ENCODE peak calls at places on chromosomes 12 and 14, in eight cellular contexts. N is RWPE1; V is activated CD4-positive, alpha-beta T cell treated with anti-CD3 and anti-CD28 coated beads, Interleukin-2, amount 50 U/mL, for 48 hours; E is AG20443; S is HFFc6; D is iPS-NIHi11; Z is ecto neural progenitor cell; Q is T1000. W is an unnamed sample.

GRCh38 chr14:50529288-50530179 is 2.8 kb downstream of the MAP4K5 start:
- DNase-seq in N (no peak), V (no peak), E (no peak), S (no peak), D (no peak), Z (no peak), Q (no peak), W (no peak)

GRCh38 chr14:67857778-67858350 is 38.3 kb downstream of the RAD51B start:
- DNase-seq in N (no peak), V (no peak), E (no peak), S (no peak), D (no peak), Z (no peak), Q (no peak), W (no peak)

GRCh38 chr14:69547701-69548348 is 26.8 kb downstream of the CCDC177 start:
- DNase-seq in N (no peak), V (peak), E (peak), S (no peak), D (peak), Z (peak), Q (no peak), W (peak)

GRCh38 chr12:12798480-12798879 is 13.0 kb downstream of the APOLD1 start:
- DNase-seq in N (no peak), V (no peak), E (no peak), S (no peak), D (no peak), Z (no peak), Q (no peak), W (no peak)

GRCh38 chr12:116551952-116552749 is 7.0 kb upstream of the MAP1LC3B2 start:
- DNase-seq in N (peak), V (no peak), E (peak), S (peak), D (no peak), Z (no peak), Q (no peak), W (no peak)

GRCh38 chr12:92271341-92271740 is 125.7 kb upstream of the BTG1 start:
- DNase-seq in N (no peak), V (no peak), E (no peak), S (no peak), D (no peak), Z (no peak), Q (no peak), W (no peak)

GRCh38 chr14:53531151-53531550 is 378.0 kb upstream of the DDHD1 start:
- DNase-seq in N (no peak), V (no peak), E (no peak), S (no peak), D (no peak), Z (no peak), Q (no peak), W (no peak)

GRCh38 chr14:101733211-101733610 is 28.3 kb upstream of the PPP2R5C start:
- DNase-seq in N (no peak), V (no peak), E (no peak), S (peak), D (no peak), Z (peak), Q (peak), W (peak)

GRCh38 chr12:53465679-53466078 is 13.8 kb downstream of the PCBP2 start:
- DNase-seq in N (no peak), V (no peak), E (no peak), S (no peak), D (no peak), Z (no peak), Q (no peak), W (no peak)

GRCh38 chr14:24256960-24257359 is 6.0 kb downstream of the TGM1 start:
- DNase-seq in N (no peak), V (no peak), E (peak), S (no peak), D (no peak), Z (no peak), Q (no peak), W (no peak)

GRCh38 chr12:122888232-122888752 is 7.6 kb downstream of the VPS37B start:
- DNase-seq in N (peak), V (no peak), E (no peak), S (no peak), D (peak), Z (no peak), Q (no peak), W (no peak)

GRCh38 chr12:82910246-82910893 is 223.7 kb downstream of the TMTC2 start:
- DNase-seq in N (no peak), V (no peak), E (no peak), S (no peak), D (no peak), Z (peak), Q (no peak), W (no peak)

GRCh38 chr14:89418452-89418851 is 1.4 kb upstream of the FOXN3 start:
- DNase-seq in N (no peak), V (no peak), E (no peak), S (no peak), D (no peak), Z (no peak), Q (no peak), W (no peak)

GRCh38 chr12:53205747-53206146 is 1.3 kb downstream of the ITGB7 start:
- DNase-seq in N (peak), V (peak), E (peak), S (peak), D (no peak), Z (no peak), Q (peak), W (peak)

GRCh38 chr12:71792599-71792998 is 37.9 kb downstream of the RAB21 start:
- DNase-seq in N (no peak), V (no peak), E (no peak), S (no peak), D (no peak), Z (no peak), Q (no peak), W (no peak)

GRCh38 chr12:92533280-92533890 is 169.4 kb upstream of the PLEKHG7 start:
- DNase-seq in N (no peak), V (no peak), E (no peak), S (no peak), D (no peak), Z (no peak), Q (no peak), W (no peak)

GRCh38 chr14:68508581-68508980 is 284.3 kb downstream of the ZFP36L1 start:
- DNase-seq in N (no peak), V (no peak), E (no peak), S (no peak), D (no peak), Z (peak), Q (no peak), W (no peak)

GRCh38 chr14:24307575-24308341 is at the start of gene CIDEB:
- DNase-seq in N (peak), V (peak), E (peak), S (peak), D (peak), Z (peak), Q (peak), W (peak)

GRCh38 chr12:81588609-81589008 is 170.5 kb downstream of the PPFIA2 start:
- DNase-seq in N (no peak), V (no peak), E (no peak), S (no peak), D (no peak), Z (no peak), Q (no peak), W (no peak)

GRCh38 chr12:93762059-93762719 is 85.0 kb downstream of the CRADD start:
- DNase-seq in N (no peak), V (no peak), E (peak), S (no peak), D (no peak), Z (no peak), Q (no peak), W (peak)

GRCh38 chr12:96233941-96234461 is 39.8 kb downstream of the ELK3 start:
- DNase-seq in N (peak), V (no peak), E (peak), S (peak), D (no peak), Z (no peak), Q (peak), W (peak)

GRCh38 chr12:3743803-3744202 is 9.1 kb downstream of the CRACR2A start:
- DNase-seq in N (no peak), V (peak), E (peak), S (no peak), D (no peak), Z (no peak), Q (no peak), W (peak)

GRCh38 chr14:67734675-67735074 is 33.0 kb downstream of the RDH12 start:
- DNase-seq in N (no peak), V (no peak), E (peak), S (peak), D (peak), Z (no peak), Q (no peak), W (peak)

GRCh38 chr12:15988983-15989382 is 77.9 kb downstream of the DERA start:
- DNase-seq in N (no peak), V (no peak), E (no peak), S (no peak), D (no peak), Z (no peak), Q (no peak), W (no peak)

GRCh38 chr12:110794623-110795280 is 52.0 kb upstream of the CCDC63 start:
- DNase-seq in N (no peak), V (no peak), E (peak), S (no peak), D (no peak), Z (no peak), Q (no peak), W (no peak)

W was measured in osteoblast.